ENCODE peak calls at places on chromosome 1, in six cellular contexts. One of them, this sample, is unnamed.

GRCh38 chr1:24900486-24900849 is 29.6 kb downstream of the RUNX3 start:
- DNase-seq in tibial nerve: no peak
- DNase-seq in neural progenitor cell: no peak
- DNase-seq in hepatocyte: no peak
- DNase-seq in suprapubic skin: peak; percentile 60
- DNase-seq in HCT116: no peak
- DNase-seq in this sample: no peak

GRCh38 chr1:194366705-194367104 is 1180.3 kb upstream of the B3GALT2 start:
- DNase-seq in tibial nerve: no peak
- DNase-seq in neural progenitor cell: no peak
- DNase-seq in hepatocyte: no peak
- DNase-seq in suprapubic skin: no peak
- DNase-seq in HCT116: no peak
- DNase-seq in this sample: peak; percentile 63

GRCh38 chr1:76154213-76154956 is 79.8 kb downstream of the ST6GALNAC3 start:
- DNase-seq in tibial nerve: peak; percentile 53
- DNase-seq in neural progenitor cell: peak; percentile 88
- DNase-seq in hepatocyte: peak; percentile 82
- DNase-seq in suprapubic skin: peak; percentile 80
- DNase-seq in HCT116: peak; percentile 50
- DNase-seq in this sample: peak; percentile 38

GRCh38 chr1:178540646-178541045 is 27.7 kb downstream of the TEX35 start:
- DNase-seq in tibial nerve: no peak
- DNase-seq in neural progenitor cell: no peak
- DNase-seq in hepatocyte: peak; percentile 64
- DNase-seq in suprapubic skin: no peak
- DNase-seq in HCT116: no peak
- DNase-seq in this sample: peak; percentile 13

GRCh38 chr1:242467556-242468145 is 56.8 kb downstream of the PLD5 start:
- DNase-seq in tibial nerve: no peak
- DNase-seq in neural progenitor cell: peak; percentile 86
- DNase-seq in hepatocyte: peak; percentile 80
- DNase-seq in suprapubic skin: no peak
- DNase-seq in HCT116: peak; percentile 22
- DNase-seq in this sample: peak; percentile 38

GRCh38 chr1:159161719-159162026 is 9.7 kb upstream of the CADM3 start:
- DNase-seq in tibial nerve: no peak
- DNase-seq in neural progenitor cell: no peak
- DNase-seq in hepatocyte: no peak
- DNase-seq in suprapubic skin: no peak
- DNase-seq in HCT116: no peak
- DNase-seq in this sample: no peak

GRCh38 chr1:229857585-229857984 is 209.5 kb upstream of the GALNT2 start:
- DNase-seq in tibial nerve: no peak
- DNase-seq in neural progenitor cell: no peak
- DNase-seq in hepatocyte: no peak
- DNase-seq in suprapubic skin: no peak
- DNase-seq in HCT116: no peak
- DNase-seq in this sample: no peak

GRCh38 chr1:200038987-200039848 is 11.7 kb downstream of the NR5A2 start:
- DNase-seq in tibial nerve: no peak
- DNase-seq in neural progenitor cell: peak; percentile 82
- DNase-seq in hepatocyte: peak; percentile 58
- DNase-seq in suprapubic skin: no peak
- DNase-seq in HCT116: peak; percentile 10
- DNase-seq in this sample: no peak

GRCh38 chr1:160951443-160952128 is 3.0 kb downstream of the ITLN2 start:
- DNase-seq in tibial nerve: no peak
- DNase-seq in neural progenitor cell: peak; percentile 76
- DNase-seq in hepatocyte: peak; percentile 79
- DNase-seq in suprapubic skin: no peak
- DNase-seq in HCT116: peak; percentile 27
- DNase-seq in this sample: peak; percentile 60

GRCh38 chr1:234613128-234613875 is 3.3 kb upstream of the IRF2BP2 start:
- DNase-seq in tibial nerve: no peak
- DNase-seq in neural progenitor cell: no peak
- DNase-seq in hepatocyte: peak; percentile 66
- DNase-seq in suprapubic skin: no peak
- DNase-seq in HCT116: no peak
- DNase-seq in this sample: peak; percentile 70

GRCh38 chr1:57061369-57061768 is 95.6 kb upstream of the C8B start:
- DNase-seq in tibial nerve: no peak
- DNase-seq in neural progenitor cell: no peak
- DNase-seq in hepatocyte: peak; percentile 37
- DNase-seq in suprapubic skin: no peak
- DNase-seq in HCT116: no peak
- DNase-seq in this sample: peak; percentile 44

GRCh38 chr1:241902376-241903067 is 54.5 kb downstream of the EXO1 start:
- DNase-seq in tibial nerve: no peak
- DNase-seq in neural progenitor cell: no peak
- DNase-seq in hepatocyte: peak; percentile 11
- DNase-seq in suprapubic skin: no peak
- DNase-seq in HCT116: no peak
- DNase-seq in this sample: no peak

GRCh38 chr1:4024811-4025210 is 124.7 kb upstream of the C1orf174 start:
- DNase-seq in tibial nerve: no peak
- DNase-seq in neural progenitor cell: no peak
- DNase-seq in hepatocyte: no peak
- DNase-seq in suprapubic skin: no peak
- DNase-seq in HCT116: no peak
- DNase-seq in this sample: no peak

GRCh38 chr1:81023187-81023724 is 777.5 kb upstream of the ADGRL2 start:
- DNase-seq in tibial nerve: no peak
- DNase-seq in neural progenitor cell: no peak
- DNase-seq in hepatocyte: no peak
- DNase-seq in suprapubic skin: no peak
- DNase-seq in HCT116: no peak
- DNase-seq in this sample: no peak

GRCh38 chr1:22868331-22868730 is 104.3 kb downstream of the LACTBL1 start:
- DNase-seq in tibial nerve: no peak
- DNase-seq in neural progenitor cell: no peak
- DNase-seq in hepatocyte: no peak
- DNase-seq in suprapubic skin: no peak
- DNase-seq in HCT116: no peak
- DNase-seq in this sample: no peak

GRCh38 chr1:64320899-64321624 is 117.6 kb downstream of the UBE2U start:
- DNase-seq in tibial nerve: no peak
- DNase-seq in neural progenitor cell: no peak
- DNase-seq in hepatocyte: no peak
- DNase-seq in suprapubic skin: no peak
- DNase-seq in HCT116: no peak
- DNase-seq in this sample: no peak

GRCh38 chr1:83905315-83905907 is 93.5 kb downstream of the TTLL7 start:
- DNase-seq in tibial nerve: no peak
- DNase-seq in neural progenitor cell: peak; percentile 21
- DNase-seq in hepatocyte: peak; percentile 37
- DNase-seq in suprapubic skin: no peak
- DNase-seq in HCT116: no peak
- DNase-seq in this sample: peak; percentile 26

GRCh38 chr1:70504821-70505193 is 93.7 kb downstream of the CTH start:
- DNase-seq in tibial nerve: no peak
- DNase-seq in neural progenitor cell: no peak
- DNase-seq in hepatocyte: peak; percentile 73
- DNase-seq in suprapubic skin: no peak
- DNase-seq in HCT116: no peak
- DNase-seq in this sample: no peak

GRCh38 chr1:69523032-69523431 is 44.7 kb upstream of the LRRC7 start:
- DNase-seq in tibial nerve: no peak
- DNase-seq in neural progenitor cell: no peak
- DNase-seq in hepatocyte: peak; percentile 12
- DNase-seq in suprapubic skin: no peak
- DNase-seq in HCT116: no peak
- DNase-seq in this sample: peak; percentile 75

GRCh38 chr1:209248649-209249279 is 334.8 kb upstream of the CAMK1G start:
- DNase-seq in tibial nerve: peak; percentile 19
- DNase-seq in neural progenitor cell: peak; percentile 72
- DNase-seq in hepatocyte: peak; percentile 83
- DNase-seq in suprapubic skin: no peak
- DNase-seq in HCT116: peak; percentile 59
- DNase-seq in this sample: peak; percentile 77

GRCh38 chr1:89277725-89278124 is 5.1 kb upstream of the GBP5 start:
- DNase-seq in tibial nerve: no peak
- DNase-seq in neural progenitor cell: no peak
- DNase-seq in hepatocyte: no peak
- DNase-seq in suprapubic skin: no peak
- DNase-seq in HCT116: no peak
- DNase-seq in this sample: peak; percentile 25

GRCh38 chr1:198597690-198598430 is 41.0 kb upstream of the PTPRC start:
- DNase-seq in tibial nerve: no peak
- DNase-seq in neural progenitor cell: no peak
- DNase-seq in hepatocyte: no peak
- DNase-seq in suprapubic skin: no peak
- DNase-seq in HCT116: no peak
- DNase-seq in this sample: no peak

GRCh38 chr1:41862411-41863221 is 56.1 kb downstream of the HIVEP3 start:
- DNase-seq in tibial nerve: no peak
- DNase-seq in neural progenitor cell: no peak
- DNase-seq in hepatocyte: peak; percentile 22
- DNase-seq in suprapubic skin: no peak
- DNase-seq in HCT116: peak; percentile 83
- DNase-seq in this sample: peak; percentile 94

GRCh38 chr1:112735752-112736151 is 20.6 kb upstream of the PPM1J start:
- DNase-seq in tibial nerve: no peak
- DNase-seq in neural progenitor cell: no peak
- DNase-seq in hepatocyte: no peak
- DNase-seq in suprapubic skin: no peak
- DNase-seq in HCT116: peak; percentile 62
- DNase-seq in this sample: peak; percentile 99

GRCh38 chr1:119735217-119735616 is 23.5 kb downstream of the PHGDH start:
- DNase-seq in tibial nerve: no peak
- DNase-seq in neural progenitor cell: no peak
- DNase-seq in hepatocyte: no peak
- DNase-seq in suprapubic skin: no peak
- DNase-seq in HCT116: no peak
- DNase-seq in this sample: no peak

GRCh38 chr1:236837897-236838296 is 42.8 kb downstream of the MTR start:
- DNase-seq in tibial nerve: no peak
- DNase-seq in neural progenitor cell: no peak
- DNase-seq in hepatocyte: no peak
- DNase-seq in suprapubic skin: no peak
- DNase-seq in HCT116: no peak
- DNase-seq in this sample: peak; percentile 6

GRCh38 chr1:236835491-236835890 is 40.4 kb downstream of the MTR start:
- DNase-seq in tibial nerve: no peak
- DNase-seq in neural progenitor cell: no peak
- DNase-seq in hepatocyte: peak; percentile 33
- DNase-seq in suprapubic skin: no peak
- DNase-seq in HCT116: no peak
- DNase-seq in this sample: no peak

GRCh38 chr1:236836157-236836556 is 41.1 kb downstream of the MTR start:
- DNase-seq in tibial nerve: no peak
- DNase-seq in neural progenitor cell: no peak
- DNase-seq in hepatocyte: no peak
- DNase-seq in suprapubic skin: no peak
- DNase-seq in HCT116: no peak
- DNase-seq in this sample: no peak

GRCh38 chr1:236833593-236833992 is 38.5 kb downstream of the MTR start:
- DNase-seq in tibial nerve: no peak
- DNase-seq in neural progenitor cell: no peak
- DNase-seq in hepatocyte: no peak
- DNase-seq in suprapubic skin: no peak
- DNase-seq in HCT116: no peak
- DNase-seq in this sample: no peak

GRCh38 chr1:236837115-236837514 is 42.0 kb downstream of the MTR start:
- DNase-seq in tibial nerve: no peak
- DNase-seq in neural progenitor cell: no peak
- DNase-seq in hepatocyte: no peak
- DNase-seq in suprapubic skin: no peak
- DNase-seq in HCT116: no peak
- DNase-seq in this sample: no peak
- H3K36me3 ChIP-seq in tibial nerve: peaks cover 97% of the 10 kb centered on the region
- H3K36me3 ChIP-seq in neural progenitor cell: no peaks in the 10 kb centered on the region
- H3K36me3 ChIP-seq in hepatocyte: no peaks in the 10 kb centered on the region
- H3K36me3 ChIP-seq in suprapubic skin: peaks cover 95% of the 10 kb centered on the region
- H3K36me3 ChIP-seq in HCT116: peaks cover 15% of the 10 kb centered on the region
- H3K36me3 ChIP-seq in this sample: peaks cover 11% of the 10 kb centered on the region

DNA sequence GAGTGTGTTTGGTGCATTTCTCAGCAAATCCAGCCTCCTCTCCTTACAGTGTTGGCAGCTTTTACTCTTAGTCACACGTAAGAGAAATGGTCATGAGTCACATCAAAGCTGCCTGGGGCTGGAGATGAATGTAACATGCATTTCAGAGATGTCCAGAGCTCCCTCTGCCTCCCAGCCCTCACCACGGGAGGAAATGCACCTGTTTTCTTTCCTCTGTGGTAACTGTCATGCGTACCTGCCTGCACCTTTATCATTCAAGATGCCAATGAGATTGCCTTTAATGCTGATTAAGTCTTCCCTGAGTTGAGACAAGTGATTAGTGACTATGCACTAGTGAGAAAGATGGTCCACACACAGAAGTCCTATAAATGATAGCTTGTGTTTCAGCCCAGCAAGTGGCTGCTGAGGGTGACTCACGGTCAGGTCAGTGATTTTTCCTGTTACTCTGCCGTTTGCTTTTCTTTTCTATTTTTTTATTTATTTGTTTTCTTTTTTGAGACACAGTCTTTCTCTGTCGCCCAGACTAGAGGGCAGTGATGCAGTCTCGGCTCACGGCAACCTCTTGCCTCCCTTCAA is 277.3 kb upstream of the FMN2 start:
- DNase-seq in tibial nerve: no peak
- DNase-seq in neural progenitor cell: no peak
- DNase-seq in hepatocyte: peak; percentile 70
- DNase-seq in suprapubic skin: no peak
- DNase-seq in HCT116: no peak
- DNase-seq in this sample: peak; percentile 91
- TF ChIP-seq CTCF in tibial nerve: no peak
- TF ChIP-seq CTCF in neural progenitor cell: no peak
- TF ChIP-seq CTCF in hepatocyte: no peak
- TF ChIP-seq CTCF in suprapubic skin: no peak
- TF ChIP-seq CTCF in HCT116: no peak
- TF ChIP-seq CTCF in this sample: peak; percentile 24

GRCh38 chr1:19009126-19009881 is 52.8 kb upstream of the IFFO2 start:
- DNase-seq in tibial nerve: no peak
- DNase-seq in neural progenitor cell: no peak
- DNase-seq in hepatocyte: no peak
- DNase-seq in suprapubic skin: peak; percentile 40
- DNase-seq in HCT116: no peak
- DNase-seq in this sample: no peak
- H3K27me3 ChIP-seq in tibial nerve: no peaks in the 10 kb centered on the region
- H3K27me3 ChIP-seq in neural progenitor cell: no peaks in the 10 kb centered on the region
- H3K27me3 ChIP-seq in hepatocyte: no peaks in the 10 kb centered on the region
- H3K27me3 ChIP-seq in suprapubic skin: no peaks in the 10 kb centered on the region
- H3K27me3 ChIP-seq in HCT116: no peaks in the 10 kb centered on the region
- H3K27me3 ChIP-seq in this sample: no peaks in the 10 kb centered on the region

GRCh38 chr1:35623832-35624231 is 17.5 kb downstream of the PSMB2 start:
- DNase-seq in tibial nerve: no peak
- DNase-seq in neural progenitor cell: no peak
- DNase-seq in hepatocyte: no peak
- DNase-seq in suprapubic skin: no peak
- DNase-seq in HCT116: no peak
- DNase-seq in this sample: no peak

GRCh38 chr1:35622510-35623171 is 18.7 kb downstream of the PSMB2 start:
- DNase-seq in tibial nerve: no peak
- DNase-seq in neural progenitor cell: no peak
- DNase-seq in hepatocyte: no peak
- DNase-seq in suprapubic skin: no peak
- DNase-seq in HCT116: no peak
- DNase-seq in this sample: no peak

GRCh38 chr1:35615440-35615839 is 25.9 kb downstream of the PSMB2 start:
- DNase-seq in tibial nerve: no peak
- DNase-seq in neural progenitor cell: no peak
- DNase-seq in hepatocyte: no peak
- DNase-seq in suprapubic skin: no peak
- DNase-seq in HCT116: no peak
- DNase-seq in this sample: no peak

GRCh38 chr1:35619237-35620121 is 21.8 kb downstream of the PSMB2 start:
- DNase-seq in tibial nerve: no peak
- DNase-seq in neural progenitor cell: no peak
- DNase-seq in hepatocyte: no peak
- DNase-seq in suprapubic skin: no peak
- DNase-seq in HCT116: no peak
- DNase-seq in this sample: no peak
- H3K36me3 ChIP-seq in tibial nerve: peaks cover 74% of the 10 kb centered on the region
- H3K36me3 ChIP-seq in neural progenitor cell: no peaks in the 10 kb centered on the region
- H3K36me3 ChIP-seq in hepatocyte: no peaks in the 10 kb centered on the region
- H3K36me3 ChIP-seq in suprapubic skin: peaks cover 35% of the 10 kb centered on the region
- H3K36me3 ChIP-seq in HCT116: peaks cover 32% of the 10 kb centered on the region
- H3K36me3 ChIP-seq in this sample: peaks cover 2% of the 10 kb centered on the region

This sample was measured in bronchial epithelial cell.